ENCODE peak calls at places on chromosome 17, in six cellular contexts. V is stimulated activated CD8-positive, alpha-beta memory T cell treated with anti-CD3 and anti-CD28 coated beads, Interleukin-7, amount 100 ng/mL, for 24 hours; I is anterior cingulate cortex; L is mammary epithelial cell; M is CD4-positive, alpha-beta T cell; Y is pulmonary artery endothelial cell. N is an unnamed sample.

GRCh38 chr17:73713136-73713535 is 68.9 kb upstream of the SDK2 start:
- DNase-seq in Y (no peak), L (peak), V (no peak), I (no peak), M (no peak), N (no peak)

GRCh38 chr17:2213291-2213960 is 90.2 kb downstream of the SMG6 start:
- DNase-seq in Y (no peak), I (no peak), V (no peak), M (no peak), L (no peak), N (peak)

GRCh38 chr17:14211778-14212177 is 24.9 kb downstream of the CDRT15 start:
- DNase-seq in Y (no peak), I (no peak), V (no peak), L (no peak), M (no peak), N (no peak)

GRCh38 chr17:81245024-81245664 is 6.0 kb downstream of the NDUFAF8 start:
- DNase-seq in V (no peak), M (no peak), I (no peak), Y (no peak), L (no peak), N (no peak)

GRCh38 chr17:76382803-76383644 is 1.4 kb upstream of the SPHK1 start:
- DNase-seq in L (peak), I (no peak), V (peak), Y (no peak), M (peak), N (no peak)

GRCh38 chr17:6639014-6639650 is 1.4 kb downstream of the KIAA0753 start:
- DNase-seq in V (no peak), Y (no peak), M (no peak), I (no peak), L (no peak), N (no peak)

GRCh38 chr17:17356149-17356930 is 53.2 kb downstream of the NT5M start:
- DNase-seq in Y (peak), M (peak), L (peak), I (peak), V (peak), N (peak)

GRCh38 chr17:60743812-60744211 is 66.2 kb downstream of the BCAS3 start:
- DNase-seq in M (no peak), I (no peak), L (peak), Y (no peak), V (no peak), N (no peak)

GRCh38 chr17:36485805-36486203 is 677 bp upstream of the ZNHIT3 start:
- DNase-seq in V (no peak), L (no peak), I (no peak), Y (no peak), M (no peak), N (no peak)

GRCh38 chr17:37019117-37019744 is 70.5 kb downstream of the AATF start:
- DNase-seq in V (no peak), M (no peak), L (no peak), Y (no peak), I (no peak), N (no peak)

N was measured in nucleus accumbens.